ENCODE peak calls at places on chromosome 10, in five cellular contexts. X is uterus, M is mucosa of descending colon, E is kidney, S is tibial artery. F is an unnamed sample.

GRCh38 chr10:79024716-79025112 is 44.1 kb upstream of the ZMIZ1 start:
- DNase-seq in M (no peak), E (peak), X (no peak), S (no peak), F (no peak)

GRCh38 chr10:64468219-64468618 is 947.0 kb downstream of the REEP3 start:
- DNase-seq in M (no peak), S (no peak), X (no peak), E (no peak), F (no peak)

GRCh38 chr10:89029785-89030437 is 39.3 kb downstream of the FAS start:
- DNase-seq in S (peak), X (peak), M (peak), E (peak), F (peak)

GRCh38 chr10:68208424-68209042 is 23.4 kb downstream of the ATOH7 start:
- DNase-seq in E (no peak), S (no peak), M (no peak), X (no peak), F (peak)

GRCh38 chr10:26486304-26486703 is 48.2 kb downstream of the APBB1IP start:
- DNase-seq in S (peak), M (no peak), X (peak), E (no peak), F (peak)

GRCh38 chr10:88243847-88244730 is 339.0 kb downstream of the RNLS start:
- DNase-seq in S (peak), M (peak), E (peak), X (peak), F (peak)

GRCh38 chr10:29765330-29765729 is 130.6 kb upstream of the SVIL start:
- DNase-seq in E (no peak), M (no peak), X (no peak), S (no peak), F (no peak)

GRCh38 chr10:84026821-84027257 is 112.5 kb upstream of the GHITM start:
- DNase-seq in X (no peak), S (no peak), M (no peak), E (no peak), F (peak)

GRCh38 chr10:132396495-132397035 is 435 bp upstream of the PWWP2B start:
- DNase-seq in X (peak), S (no peak), M (peak), E (peak), F (peak)

GRCh38 chr10:113000876-113001598 is 51.0 kb downstream of the TCF7L2 start:
- DNase-seq in X (peak), S (no peak), M (no peak), E (no peak), F (peak)

GRCh38 chr10:59090804-59091203 is 85.6 kb upstream of the PHYHIPL start:
- DNase-seq in E (no peak), M (no peak), S (no peak), X (no peak), F (no peak)

GRCh38 chr10:34437897-34438296 is 377.2 kb downstream of the PARD3 start:
- DNase-seq in S (no peak), M (no peak), E (no peak), X (no peak), F (no peak)

GRCh38 chr10:130956251-130956650 is 355.3 kb downstream of the TCERG1L start:
- DNase-seq in X (no peak), E (no peak), S (no peak), M (no peak), F (no peak)

GRCh38 chr10:122459586-122460273 is 1.6 kb upstream of the HTRA1 start:
- DNase-seq in S (no peak), X (peak), E (no peak), M (no peak), F (peak)

GRCh38 chr10:129970404-129971364 is 6.6 kb upstream of the EBF3 start:
- DNase-seq in S (no peak), M (no peak), E (no peak), X (no peak), F (no peak)

GRCh38 chr10:110442746-110443145 is 55.0 kb upstream of the DUSP5 start:
- DNase-seq in S (no peak), X (no peak), M (no peak), E (no peak), F (no peak)

GRCh38 chr10:29987471-29987870 is 71.9 kb downstream of the JCAD start:
- DNase-seq in M (no peak), X (no peak), S (no peak), E (no peak), F (no peak)

GRCh38 chr10:128739937-128740336 is 613.7 kb upstream of the MKI67 start:
- DNase-seq in M (no peak), X (no peak), S (no peak), E (no peak), F (no peak)

GRCh38 chr10:110533149-110533548 is 34.3 kb upstream of the SMC3 start:
- DNase-seq in M (no peak), S (no peak), E (no peak), X (no peak), F (no peak)

GRCh38 chr10:77939561-77940001 is 13.0 kb upstream of the DLG5 start:
- DNase-seq in S (peak), M (no peak), E (no peak), X (peak), F (peak)

GRCh38 chr10:6020806-6021205 is 41.4 kb downstream of the IL2RA start:
- DNase-seq in E (no peak), S (peak), X (no peak), M (no peak), F (no peak)

GRCh38 chr10:30542001-30542861 is 87.3 kb downstream of the LYZL2 start:
- DNase-seq in E (no peak), X (no peak), S (no peak), M (no peak), F (peak)

GRCh38 chr10:103736763-103737162 is 118.6 kb downstream of the SH3PXD2A start:
- DNase-seq in X (no peak), M (no peak), E (no peak), S (no peak), F (no peak)

GRCh38 chr10:50393784-50394183 is 142.5 kb upstream of the ASAH2 start:
- DNase-seq in X (no peak), E (no peak), M (no peak), S (no peak), F (peak)

GRCh38 chr10:17257466-17258321 is 29.7 kb downstream of the VIM start:
- DNase-seq in X (peak), M (no peak), S (peak), E (no peak), F (peak)

GRCh38 chr10:60032723-60033122 is 126.4 kb upstream of the CCDC6 start:
- DNase-seq in S (peak), E (no peak), M (no peak), X (no peak), F (peak)

GRCh38 chr10:61042533-61042932 is 98.5 kb upstream of the RHOBTB1 start:
- DNase-seq in X (no peak), M (no peak), E (no peak), S (no peak), F (no peak)

GRCh38 chr10:79202188-79203013 is 133.6 kb downstream of the ZMIZ1 start:
- DNase-seq in E (no peak), S (no peak), X (no peak), M (no peak), F (peak)

GRCh38 chr10:121309164-121309563 is 289.1 kb downstream of the FGFR2 start:
- DNase-seq in M (no peak), E (no peak), S (no peak), X (no peak), F (no peak)

GRCh38 chr10:121312582-121312981 is 285.7 kb downstream of the FGFR2 start:
- DNase-seq in E (no peak), M (no peak), X (no peak), S (no peak), F (peak)

GRCh38 chr10:121313119-121313858 is 285.0 kb downstream of the FGFR2 start:
- DNase-seq in M (no peak), S (no peak), E (no peak), X (no peak), F (no peak)

GRCh38 chr10:121310151-121310711 is 288.0 kb downstream of the FGFR2 start:
- DNase-seq in E (no peak), X (no peak), S (no peak), M (no peak), F (no peak)

GRCh38 chr10:121311812-121312443 is 286.3 kb downstream of the FGFR2 start:
- DNase-seq in S (no peak), E (no peak), M (no peak), X (no peak), F (no peak)
- H3K4me3 ChIP-seq in S (no peak), E (no peak), M (no peak), X (no peak), F (no peak)

GRCh38 chr10:97547889-97548485 is 24.6 kb upstream of the ANKRD2 start:
- DNase-seq in S (no peak), M (no peak), E (no peak), X (no peak), F (no peak)

GRCh38 chr10:97548828-97549455 is 23.6 kb upstream of the ANKRD2 start:
- DNase-seq in X (no peak), E (no peak), M (no peak), S (no peak), F (no peak)

GRCh38 chr10:97551271-97551670 is 21.3 kb upstream of the ANKRD2 start:
- DNase-seq in X (no peak), E (no peak), M (no peak), S (no peak), F (peak)

GRCh38 chr10:97550336-97551149 is 22.0 kb upstream of the ANKRD2 start:
- DNase-seq in S (no peak), E (no peak), X (no peak), M (no peak), F (no peak)

DNA sequence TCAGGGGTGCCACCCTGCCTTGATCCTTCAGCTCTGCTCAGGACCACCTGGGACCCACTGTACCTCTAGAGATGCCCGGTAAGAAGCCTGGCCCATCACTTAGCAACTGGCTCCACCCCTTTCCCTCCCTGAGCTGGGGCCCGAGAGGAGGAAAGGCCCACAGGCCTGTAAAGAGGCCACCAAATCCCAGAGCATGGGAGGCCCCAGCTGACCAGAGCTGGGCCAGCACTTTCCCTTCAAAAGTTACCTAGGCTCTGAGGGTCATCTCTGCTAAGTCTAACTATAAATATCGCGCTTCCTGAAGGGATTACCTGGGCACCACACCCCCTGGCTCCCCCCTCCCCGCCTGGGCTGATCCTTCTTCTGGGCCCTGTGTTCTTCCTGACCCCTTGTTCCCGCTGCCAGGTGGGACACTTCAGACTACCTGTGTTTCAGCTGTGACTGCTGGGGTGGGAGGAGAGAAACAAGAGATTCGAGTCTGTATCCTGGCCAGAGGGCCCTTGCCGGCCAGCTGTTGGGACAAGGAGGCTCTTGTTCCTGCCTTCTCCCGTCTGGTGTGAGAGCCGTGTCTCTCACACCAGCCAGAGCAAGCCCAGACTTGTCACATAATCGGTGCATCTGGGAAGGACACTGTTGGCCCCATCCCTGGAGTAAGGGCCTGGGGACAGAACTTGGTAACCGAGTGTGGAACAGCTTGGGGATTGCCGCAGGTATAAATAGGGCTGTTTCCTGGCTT is 22.8 kb upstream of the ANKRD2 start:
- DNase-seq in M (no peak), S (no peak), E (no peak), X (no peak), F (peak)
- H3K4me3 ChIP-seq in M (no peak), S (no peak), E (no peak), X (no peak), F (no peak)

GRCh38 chr10:80210259-80210658 is 4.9 kb upstream of the ANXA11 start:
- DNase-seq in E (no peak), S (no peak), X (no peak), M (no peak), F (no peak)

GRCh38 chr10:80205478-80206276 is at the start of gene ANXA11:
- DNase-seq in E (peak), S (peak), X (peak), M (peak), F (peak)

GRCh38 chr10:80206277-80206655 is 929 bp upstream of the ANXA11 start:
- DNase-seq in M (no peak), E (no peak), X (no peak), S (no peak), F (no peak)

GRCh38 chr10:80204801-80205477 is 398 bp downstream of the ANXA11 start:
- DNase-seq in S (no peak), E (peak), M (no peak), X (peak), F (peak)

DNA sequence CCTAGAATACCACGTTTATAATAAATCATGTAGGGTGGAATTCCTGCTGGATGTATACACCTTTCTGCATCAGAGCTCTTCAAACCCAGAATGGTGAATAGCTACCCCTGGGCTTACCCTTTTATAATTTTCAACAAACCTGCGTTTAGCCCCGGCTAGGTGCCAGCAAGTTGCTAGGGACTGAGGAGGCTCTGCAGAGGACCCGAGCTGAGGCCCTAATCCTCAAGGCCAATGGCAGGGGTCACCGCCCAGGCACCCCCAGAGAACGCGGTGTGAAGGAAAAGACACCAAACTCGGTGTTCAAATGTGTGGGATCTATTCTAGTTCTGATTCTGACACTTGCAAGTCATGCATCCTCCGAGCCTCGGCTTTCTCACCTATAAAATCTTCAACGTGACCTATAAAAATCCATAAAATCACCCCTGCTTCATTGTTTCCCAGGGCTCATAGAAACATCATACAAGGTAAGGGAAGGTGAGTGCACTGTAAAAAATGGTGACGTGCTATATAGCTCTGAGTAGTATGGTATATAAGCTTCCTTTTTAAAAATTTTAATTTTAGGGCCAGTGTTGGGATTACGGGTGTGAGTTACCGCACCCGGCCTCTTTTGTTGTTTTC is 2.5 kb upstream of the ANXA11 start:
- DNase-seq in X (no peak), M (no peak), S (no peak), E (no peak), F (no peak)
- H3K4me3 ChIP-seq in X (peak), M (no peak), S (peak), E (peak), F (no peak)

GRCh38 chr10:97785231-97785630 is 13.4 kb upstream of the SFRP5 start:
- DNase-seq in S (no peak), X (no peak), E (no peak), M (no peak), F (no peak)

GRCh38 chr10:97785731-97786130 is 13.9 kb upstream of the SFRP5 start:
- DNase-seq in M (no peak), E (peak), S (no peak), X (no peak), F (no peak)

GRCh38 chr10:97792058-97792721 is 20.4 kb upstream of the SFRP5 start:
- DNase-seq in E (peak), M (peak), S (peak), X (peak), F (peak)

GRCh38 chr10:97789770-97790397 is 18.1 kb upstream of the SFRP5 start:
- DNase-seq in X (no peak), E (no peak), M (no peak), S (no peak), F (no peak)

GRCh38 chr10:97788552-97789442 is 17.0 kb upstream of the SFRP5 start:
- DNase-seq in X (no peak), S (no peak), E (peak), M (peak), F (peak)
- H3K4me3 ChIP-seq in X (no peak), S (no peak), E (peak), M (no peak), F (no peak)